ENCODE peak calls at places on chromosome 13, in five cellular contexts. F is tibial nerve, V is uterus, K is fibroblast of the aortic adventitia, S is AG04449. B is an unnamed sample.

GRCh38 chr13:35923347-35923746 is 207.8 kb downstream of the DCLK1 start:
- DNase-seq in F (no peak), V (no peak), K (peak; percentile 55), S (no peak), B (no peak)

GRCh38 chr13:26307701-26308100 is 53.8 kb downstream of the CDK8 start:
- DNase-seq in F (no peak), V (no peak), K (no peak), S (no peak), B (no peak)

GRCh38 chr13:114152831-114153371 is 20.5 kb upstream of the RASA3 start:
- DNase-seq in F (no peak), V (no peak), K (peak; percentile 75), S (no peak), B (no peak)

GRCh38 chr13:79228972-79229371 is 177.1 kb downstream of the RBM26 start:
- DNase-seq in F (no peak), V (no peak), K (no peak), S (no peak), B (no peak)

GRCh38 chr13:22789027-22789593 is 391.7 kb upstream of the SGCG start:
- DNase-seq in F (no peak), V (no peak), K (no peak), S (no peak), B (no peak)

GRCh38 chr13:33554919-33555791 is 262.8 kb upstream of the RFC3 start:
- DNase-seq in F (no peak), V (no peak), K (peak; percentile 12), S (no peak), B (no peak)

GRCh38 chr13:99979453-99980200 is 2.0 kb upstream of the ZIC2 start:
- DNase-seq in F (no peak), V (no peak), K (no peak), S (no peak), B (no peak)

GRCh38 chr13:27794075-27794691 is 1.9 kb downstream of the GSX1 start:
- DNase-seq in F (no peak), V (no peak), K (no peak), S (no peak), B (no peak)

GRCh38 chr13:43411741-43412140 is 375.0 kb downstream of the ENOX1 start:
- DNase-seq in F (no peak), V (peak; percentile 53), K (no peak), S (no peak), B (no peak)

GRCh38 chr13:78193853-78194252 is 275.2 kb upstream of the EDNRB start:
- DNase-seq in F (no peak), V (no peak), K (no peak), S (no peak), B (no peak)

GRCh38 chr13:113968463-113969310 is 5.2 kb downstream of the C13orf46 start:
- DNase-seq in F (no peak), V (no peak), K (no peak), S (no peak), B (no peak)

GRCh38 chr13:103250071-103250470 is 183.9 kb upstream of the SLC10A2 start:
- DNase-seq in F (no peak), V (no peak), K (no peak), S (no peak), B (no peak)

GRCh38 chr13:30466841-30467252 is 1.1 kb upstream of the HMGB1 start:
- DNase-seq in F (no peak), V (no peak), K (no peak), S (no peak), B (no peak)

GRCh38 chr13:34733720-34734119 is 208.3 kb upstream of the NBEA start:
- DNase-seq in F (no peak), V (no peak), K (peak; percentile 42), S (no peak), B (no peak)

GRCh38 chr13:24618219-24618955 is 61.8 kb upstream of the ATP12A start:
- DNase-seq in F (no peak), V (no peak), K (no peak), S (no peak), B (no peak)

GRCh38 chr13:41216160-41216559 is 21.8 kb upstream of the KBTBD7 start:
- DNase-seq in F (no peak), V (no peak), K (peak; percentile 54), S (no peak), B (no peak)

GRCh38 chr13:42007844-42008243 is 40.6 kb upstream of the DGKH start:
- DNase-seq in F (no peak), V (no peak), K (peak; percentile 90), S (no peak), B (no peak)

GRCh38 chr13:80413611-80414010 is 72.7 kb upstream of the SPRY2 start:
- DNase-seq in F (no peak), V (no peak), K (no peak), S (no peak), B (no peak)

GRCh38 chr13:36131215-36131930 is at the start of gene DCLK1:
- DNase-seq in F (peak; percentile 56), V (peak; percentile 62), K (peak; percentile 77), S (no peak), B (no peak)

GRCh38 chr13:47109028-47109427 is 212.2 kb upstream of the HTR2A start:
- DNase-seq in F (no peak), V (no peak), K (no peak), S (no peak), B (no peak)

GRCh38 chr13:94548382-94549240 is 47.3 kb downstream of the TGDS start:
- DNase-seq in F (peak; percentile 14), V (peak; percentile 39), K (peak; percentile 58), S (no peak), B (no peak)
- TF ChIP-seq CTCF in F (no peak), V (peak; percentile 9), K (no peak), S (peak; percentile 2), B (no peak)

GRCh38 chr13:20721454-20722357 is 18.2 kb downstream of the IL17D start:
- DNase-seq in F (no peak), V (peak; percentile 61), K (peak; percentile 77), S (no peak), B (no peak)
- TF ChIP-seq CTCF in F (no peak), V (no peak), K (peak; percentile 2), S (peak; percentile 17), B (no peak)

GRCh38 chr13:112930192-112930591 is 38.8 kb upstream of the MCF2L start:
- DNase-seq in F (no peak), V (no peak), K (no peak), S (no peak), B (no peak)

GRCh38 chr13:112929778-112930055 is 39.3 kb upstream of the MCF2L start:
- DNase-seq in F (no peak), V (no peak), K (no peak), S (no peak), B (no peak)

GRCh38 chr13:112932971-112933370 is 36.0 kb upstream of the MCF2L start:
- DNase-seq in F (no peak), V (no peak), K (no peak), S (no peak), B (no peak)

GRCh38 chr13:112928958-112929777 is 39.8 kb upstream of the MCF2L start:
- DNase-seq in F (no peak), V (no peak), K (peak; percentile 52), S (no peak), B (peak; percentile 10)

GRCh38 chr13:112931028-112931934 is 37.7 kb upstream of the MCF2L start:
- DNase-seq in F (no peak), V (no peak), K (peak; percentile 67), S (peak; percentile 37), B (peak; percentile 49)
- TF ChIP-seq CTCF in F (no peak), V (no peak), K (peak; percentile 88), S (peak; percentile 79), B (peak; percentile 70)

GRCh38 chr13:111879719-111880118 is 187.2 kb upstream of the SOX1 start:
- DNase-seq in F (no peak), V (no peak), K (no peak), S (no peak), B (no peak)

GRCh38 chr13:111876506-111876905 is 190.4 kb upstream of the SOX1 start:
- DNase-seq in F (no peak), V (no peak), K (no peak), S (no peak), B (no peak)

GRCh38 chr13:111875922-111876321 is 191.0 kb upstream of the SOX1 start:
- DNase-seq in F (no peak), V (no peak), K (no peak), S (no peak), B (no peak)

GRCh38 chr13:111880185-111880584 is 186.8 kb upstream of the SOX1 start:
- DNase-seq in F (no peak), V (no peak), K (no peak), S (no peak), B (no peak)

GRCh38 chr13:111877906-111878305 is 189.0 kb upstream of the SOX1 start:
- DNase-seq in F (no peak), V (no peak), K (no peak), S (no peak), B (no peak)
- TF ChIP-seq CTCF in F (no peak), V (no peak), K (no peak), S (no peak), B (no peak)